ENCODE peak calls at places on chromosomes 4 and X, in eight cellular contexts. A, N, I, H, B, P, F and D are unnamed samples.

GRCh38 chr4:72604324-72604723 is 35.3 kb upstream of the ADAMTS3 start:
- DNase-seq in A (no peak), N (no peak), I (peak), H (no peak), B (no peak), P (no peak), F (no peak), D (no peak)

GRCh38 chrX:24682739-24683432 is 10.8 kb upstream of the POLA1 start:
- DNase-seq in A (no peak), N (no peak), I (no peak), H (no peak), B (no peak), P (no peak), F (no peak), D (no peak)

GRCh38 chr4:101306225-101306624 is 41.1 kb downstream of the PPP3CA start:
- DNase-seq in A (no peak), N (peak), I (no peak), H (peak), B (no peak), P (no peak), F (no peak), D (no peak)

GRCh38 chrX:74422576-74423288 is 1.4 kb downstream of the SLC16A2 start:
- DNase-seq in A (no peak), N (peak), I (peak), H (peak), B (peak), P (no peak), F (peak), D (no peak)

GRCh38 chrX:16187024-16187698 is 19.9 kb downstream of the MAGEB17 start:
- DNase-seq in A (no peak), N (no peak), I (no peak), H (no peak), B (no peak), P (no peak), F (no peak), D (no peak)

GRCh38 chr4:86706923-86707597 is 112.9 kb downstream of the PTPN13 start:
- DNase-seq in A (no peak), N (no peak), I (no peak), H (no peak), B (no peak), P (no peak), F (no peak), D (no peak)

GRCh38 chr4:175385797-175386196 is 426.3 kb downstream of the GPM6A start:
- DNase-seq in A (no peak), N (no peak), I (no peak), H (no peak), B (no peak), P (no peak), F (no peak), D (no peak)

GRCh38 chr4:1693131-1693896 is 9.2 kb upstream of the FAM53A start:
- DNase-seq in A (peak), N (peak), I (peak), H (peak), B (peak), P (peak), F (peak), D (peak)

GRCh38 chr4:140637836-140638235 is 69.1 kb upstream of the UCP1 start:
- DNase-seq in A (no peak), N (no peak), I (no peak), H (peak), B (no peak), P (peak), F (no peak), D (peak)

GRCh38 chrX:106608016-106608415 is 3.8 kb upstream of the RADX start:
- DNase-seq in A (peak), N (peak), I (no peak), H (no peak), B (no peak), P (no peak), F (no peak), D (no peak)

GRCh38 chr4:24210332-24210902 is 320.6 kb upstream of the PPARGC1A start:
- DNase-seq in A (no peak), N (peak), I (peak), H (no peak), B (no peak), P (no peak), F (no peak), D (no peak)

GRCh38 chr4:122450847-122451246 is 5.7 kb downstream of the IL2 start:
- DNase-seq in A (no peak), N (no peak), I (no peak), H (no peak), B (no peak), P (peak), F (no peak), D (peak)

GRCh38 chrX:105526431-105526830 is 295.9 kb upstream of the NRK start:
- DNase-seq in A (no peak), N (no peak), I (no peak), H (no peak), B (no peak), P (no peak), F (no peak), D (no peak)

GRCh38 chr4:147682755-147683154 is 1.2 kb downstream of the PRMT9 start:
- DNase-seq in A (no peak), N (no peak), I (no peak), H (no peak), B (no peak), P (no peak), F (no peak), D (peak)

GRCh38 chrX:120790118-120790517 is 85.5 kb downstream of the CT47B1 start:
- DNase-seq in A (peak), N (peak), I (no peak), H (peak), B (no peak), P (peak), F (peak), D (peak)

GRCh38 chr4:185742766-185743165 is 69.2 kb downstream of the SORBS2 start:
- DNase-seq in A (no peak), N (no peak), I (no peak), H (no peak), B (no peak), P (no peak), F (no peak), D (no peak)

GRCh38 chr4:113499696-113500095 is 261.8 kb downstream of the CAMK2D start:
- DNase-seq in A (no peak), N (no peak), I (no peak), H (no peak), B (no peak), P (no peak), F (no peak), D (no peak)

GRCh38 chr4:41391271-41391670 is 134.5 kb downstream of the UCHL1 start:
- DNase-seq in A (no peak), N (no peak), I (no peak), H (no peak), B (no peak), P (no peak), F (no peak), D (no peak)

GRCh38 chr4:42519803-42520417 is 122.6 kb downstream of the SHISA3 start:
- DNase-seq in A (peak), N (no peak), I (no peak), H (peak), B (no peak), P (peak), F (no peak), D (peak)

GRCh38 chrX:154751121-154751668 is 318 bp upstream of the GAB3 start:
- DNase-seq in A (peak), N (no peak), I (no peak), H (no peak), B (no peak), P (no peak), F (no peak), D (no peak)

GRCh38 chr4:130486186-130486585 is 1390.2 kb downstream of the C4orf33 start:
- DNase-seq in A (no peak), N (no peak), I (no peak), H (no peak), B (no peak), P (no peak), F (no peak), D (no peak)

GRCh38 chrX:40504801-40505605 is 75.8 kb upstream of the ATP6AP2 start:
- DNase-seq in A (no peak), N (no peak), I (no peak), H (no peak), B (no peak), P (no peak), F (no peak), D (no peak)

GRCh38 chrX:104419926-104420325 is 146.1 kb upstream of the IL1RAPL2 start:
- DNase-seq in A (no peak), N (no peak), I (no peak), H (no peak), B (no peak), P (no peak), F (no peak), D (no peak)

GRCh38 chrX:119389214-119389613 is 9.9 kb upstream of the SLC25A43 start:
- DNase-seq in A (no peak), N (no peak), I (no peak), H (no peak), B (no peak), P (no peak), F (no peak), D (no peak)

GRCh38 chr4:98930311-98930865 is 1.5 kb upstream of the EIF4E start:
- DNase-seq in A (no peak), N (no peak), I (no peak), H (no peak), B (no peak), P (no peak), F (no peak), D (no peak)

GRCh38 chrX:109839694-109840358 is 106.8 kb upstream of the ACSL4 start:
- DNase-seq in A (no peak), N (no peak), I (peak), H (no peak), B (no peak), P (no peak), F (no peak), D (peak)

GRCh38 chrX:45070116-45071007 is 130.3 kb downstream of the DIPK2B start:
- DNase-seq in A (no peak), N (no peak), I (no peak), H (peak), B (no peak), P (peak), F (no peak), D (peak)

GRCh38 chrX:150038977-150039599 is 100.8 kb upstream of the EOLA2 start:
- DNase-seq in A (no peak), N (no peak), I (no peak), H (no peak), B (no peak), P (no peak), F (no peak), D (no peak)

GRCh38 chrX:155767101-155767878 is 113.9 kb upstream of the VAMP7 start:
- DNase-seq in A (peak), N (peak), I (peak), H (no peak), B (peak), P (peak), F (no peak), D (peak)

GRCh38 chrX:143568467-143568866 is 51.2 kb upstream of the SPANXN3 start:
- DNase-seq in A (no peak), N (no peak), I (no peak), H (no peak), B (no peak), P (no peak), F (no peak), D (no peak)

GRCh38 chr4:140755811-140756291 is 334 bp downstream of the TBC1D9 start:
- DNase-seq in A (no peak), N (peak), I (peak), H (peak), B (peak), P (peak), F (peak), D (peak)

GRCh38 chr4:95020521-95020920 is 262.8 kb downstream of the BMPR1B start:
- DNase-seq in A (no peak), N (no peak), I (no peak), H (no peak), B (no peak), P (no peak), F (no peak), D (no peak)

GRCh38 chr4:156534205-156534604 is 437.4 kb downstream of the PDGFC start:
- DNase-seq in A (no peak), N (no peak), I (no peak), H (no peak), B (no peak), P (no peak), F (no peak), D (peak)

GRCh38 chrX:97587171-97587570 is 703.5 kb downstream of the RPA4 start:
- DNase-seq in A (no peak), N (no peak), I (no peak), H (no peak), B (no peak), P (no peak), F (no peak), D (no peak)

GRCh38 chr4:78608684-78609083 is 57.1 kb downstream of the ANXA3 start:
- DNase-seq in A (no peak), N (no peak), I (no peak), H (no peak), B (no peak), P (no peak), F (no peak), D (no peak)

GRCh38 chrX:63012574-63012973 is 338.6 kb downstream of the SPIN4 start:
- DNase-seq in A (no peak), N (no peak), I (no peak), H (no peak), B (no peak), P (no peak), F (no peak), D (no peak)

GRCh38 chrX:87299563-87300160 is 217.9 kb upstream of the KLHL4 start:
- DNase-seq in A (no peak), N (no peak), I (no peak), H (peak), B (no peak), P (no peak), F (no peak), D (peak)

GRCh38 chr4:32140636-32141035 is 1420.5 kb downstream of the PCDH7 start:
- DNase-seq in A (no peak), N (no peak), I (no peak), H (no peak), B (no peak), P (no peak), F (no peak), D (no peak)